ENCODE peak calls at places on chromosomes 12 and 14, in five cellular contexts. P is right atrium auricular region; O is naive thymus-derived CD4-positive, alpha-beta T cell; T is CD4-positive, alpha-beta T cell; F is ovary. H is an unnamed sample. For H3K9me3 and H3K27me3, the result is how much of the 10 kb centered on the place peaks cover.

GRCh38 chr12:22535038-22535437 is 9.3 kb downstream of the C2CD5 start:
- DNase-seq in P (no peak), O (no peak), T (no peak), F (no peak), H (no peak)

GRCh38 chr14:36974985-36975384 is 197.4 kb downstream of the SLC25A21 start:
- DNase-seq in P (no peak), O (no peak), T (no peak), F (no peak), H (no peak)

GRCh38 chr14:95138876-95139275 is 18.5 kb downstream of the DICER1 start:
- DNase-seq in P (no peak), O (no peak), T (no peak), F (no peak), H (no peak)

GRCh38 chr14:61562321-61563161 is 132.8 kb upstream of the HIF1A start:
- DNase-seq in P (peak), O (no peak), T (no peak), F (no peak), H (no peak)

GRCh38 chr12:125688881-125689280 is 623.6 kb downstream of the AACS start:
- DNase-seq in P (no peak), O (no peak), T (no peak), F (no peak), H (no peak)

GRCh38 chr12:33223956-33224355 is 215.7 kb downstream of the SYT10 start:
- DNase-seq in P (no peak), O (no peak), T (no peak), F (no peak), H (no peak)

GRCh38 chr14:73743431-73743931 is 29.3 kb upstream of the PNMA1 start:
- DNase-seq in P (no peak), O (peak), T (peak), F (no peak), H (no peak)

GRCh38 chr12:65667932-65668331 is 156.4 kb upstream of the HMGA2 start:
- DNase-seq in P (no peak), O (no peak), T (no peak), F (peak), H (no peak)

GRCh38 chr14:75258079-75258802 is 20.4 kb upstream of the FOS start:
- DNase-seq in P (peak), O (no peak), T (no peak), F (peak), H (peak)

GRCh38 chr12:26513357-26514043 is 318.1 kb downstream of the SSPN start:
- DNase-seq in P (no peak), O (no peak), T (no peak), F (no peak), H (no peak)

GRCh38 chr12:26512213-26512612 is 316.8 kb downstream of the SSPN start:
- DNase-seq in P (no peak), O (no peak), T (no peak), F (no peak), H (no peak)

DNA sequence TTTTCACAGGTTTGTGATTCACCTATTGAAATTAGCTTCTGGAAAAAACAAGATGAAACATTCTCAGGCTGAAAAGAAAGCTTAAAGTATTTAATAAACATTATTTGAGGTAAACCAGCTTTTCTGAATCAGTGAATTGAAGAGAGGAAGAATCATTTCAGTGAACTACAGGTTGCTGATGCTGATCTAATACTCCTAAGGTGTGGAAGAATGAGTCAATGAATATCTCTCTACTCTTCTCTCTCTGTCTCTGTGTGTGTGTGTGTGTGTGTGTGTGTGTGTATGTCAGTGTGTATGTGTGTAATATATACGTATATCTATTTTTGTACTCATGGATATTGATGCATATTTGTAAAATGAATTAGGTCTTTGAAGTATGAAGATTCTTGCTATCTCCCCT is 312.2 kb downstream of the SSPN start:
- DNase-seq in P (no peak), O (no peak), T (no peak), F (no peak), H (no peak)
- H3K27ac ChIP-seq in P (no peak), O (no peak), T (no peak), F (no peak), H (no peak)

GRCh38 chr12:133130808-133131128 is 341 bp downstream of the ZNF10 start:
- DNase-seq in P (peak), O (no peak), T (peak), F (peak), H (no peak)

GRCh38 chr12:133130038-133130807 is at the start of the genes ZNF10 and ZNF891:
- DNase-seq in P (peak), O (peak), T (peak), F (peak), H (peak)

DNA sequence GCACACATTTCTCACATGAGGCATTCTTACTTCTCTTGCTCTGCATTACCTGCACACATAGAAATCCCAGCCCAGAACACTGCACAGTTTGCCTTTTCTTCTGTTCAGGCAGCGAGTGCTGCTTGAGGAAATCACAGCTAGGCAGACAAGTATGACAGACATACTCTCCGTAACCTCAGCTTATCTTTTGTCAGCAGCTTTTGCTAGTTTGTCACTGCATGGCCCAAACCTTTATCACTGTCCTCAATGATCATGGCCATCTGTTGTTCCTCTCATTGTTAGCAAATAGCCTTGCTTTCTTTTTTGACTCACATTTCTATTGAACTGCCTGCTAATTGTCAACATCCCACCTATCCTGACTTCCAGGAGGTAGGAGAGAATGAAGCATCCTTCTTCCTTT is 5.3 kb downstream of the ZNF10 start:
- DNase-seq in P (no peak), O (no peak), T (no peak), F (no peak), H (no peak)
- H3K9me3 ChIP-seq in P (under half), O (under half), T (half or more), F (under half), H (under half)

GRCh38 chr14:105475916-105476845 is 1.6 kb downstream of the CRIP2 start:
- DNase-seq in P (no peak), O (no peak), T (no peak), F (no peak), H (peak)

GRCh38 chr14:105478624-105479305 is 4.1 kb downstream of the CRIP2 start:
- DNase-seq in P (no peak), O (peak), T (peak), F (no peak), H (no peak)

GRCh38 chr14:105475269-105475915 is 771 bp downstream of the CRIP2 start:
- DNase-seq in P (no peak), O (no peak), T (no peak), F (peak), H (no peak)

GRCh38 chr14:105477659-105478623 is 3.3 kb downstream of the CRIP2 start:
- DNase-seq in P (no peak), O (peak), T (peak), F (no peak), H (no peak)

GRCh38 chr14:105476937-105477658 is 2.5 kb downstream of the CRIP2 start:
- DNase-seq in P (no peak), O (no peak), T (no peak), F (no peak), H (no peak)
- H3K27me3 ChIP-seq in P (under half), O (under half), T (under half), F (under half), H (under half)

DNA sequence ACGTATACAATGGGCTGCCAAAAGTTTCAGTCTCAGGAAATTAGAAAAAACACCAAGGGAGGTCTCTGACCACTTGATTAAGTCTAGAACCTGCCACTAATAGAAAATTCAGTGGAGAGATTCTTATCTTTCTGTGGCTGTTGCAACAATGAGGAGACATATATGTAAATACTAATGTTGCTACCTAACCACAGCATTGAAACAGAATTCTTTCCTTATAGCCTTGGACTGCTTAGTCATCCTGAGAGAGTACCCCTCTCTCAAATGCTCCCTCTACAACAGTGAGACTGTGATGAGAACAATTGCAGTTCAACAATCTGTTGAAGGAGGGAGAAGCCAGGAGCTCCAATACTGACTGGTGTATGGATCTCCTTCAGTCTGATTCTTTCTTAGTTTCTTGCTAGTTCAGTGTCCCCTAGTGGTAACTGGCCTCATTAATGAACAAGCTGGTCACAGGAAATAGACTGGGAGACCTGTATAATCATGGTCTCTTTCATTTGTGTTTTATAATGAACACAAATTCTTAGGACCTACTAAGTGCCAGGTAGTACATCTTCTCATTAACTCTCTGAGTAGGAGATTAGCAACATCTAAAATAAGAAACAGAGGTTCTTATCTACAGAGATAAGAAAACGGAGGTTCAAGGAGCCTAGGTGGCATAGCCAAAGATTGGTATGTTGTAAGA is 164.5 kb downstream of the SLC38A4 start:
- DNase-seq in P (no peak), O (peak), T (no peak), F (no peak), H (no peak)
- H3K27ac ChIP-seq in P (peak), O (no peak), T (no peak), F (peak), H (no peak)

DNA sequence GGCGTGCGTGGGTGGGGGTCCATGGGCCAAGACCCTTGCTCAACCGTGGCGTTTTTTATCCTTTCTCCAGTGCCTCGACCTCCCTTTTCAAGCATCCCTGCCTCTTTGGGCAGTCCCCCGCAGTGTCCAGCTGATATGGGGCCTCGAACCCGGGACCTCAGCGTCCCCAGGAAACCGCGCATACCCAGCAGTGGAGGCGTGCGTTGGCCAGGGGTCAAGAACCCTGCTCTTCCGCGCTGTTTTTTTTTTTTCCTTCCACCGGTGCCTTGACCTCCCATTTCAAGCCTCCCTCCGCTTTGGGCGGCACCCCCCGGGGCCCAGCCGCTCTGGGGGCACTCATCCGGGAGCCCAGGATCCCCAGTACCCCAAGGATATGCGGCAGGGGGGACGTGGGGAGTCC is 325.8 kb downstream of the ALG10 start:
- DNase-seq in P (no peak), O (no peak), T (no peak), F (no peak), H (no peak)
- H3K9me3 ChIP-seq in P (under half), O (under half), T (under half), F (under half), H (under half)

GRCh38 chr12:112824166-112824565 is 32.6 kb downstream of the RPH3A start:
- DNase-seq in P (no peak), O (no peak), T (no peak), F (no peak), H (no peak)
- H3K27me3 ChIP-seq in P (under half), O (under half), T (under half), F (under half), H (under half)

GRCh38 chr12:57162541-57163125 is 15.2 kb upstream of the LRP1-AS start:
- DNase-seq in P (no peak), O (no peak), T (no peak), F (no peak), H (no peak)

GRCh38 chr12:57160741-57161140 is 13.3 kb upstream of the LRP1-AS start:
- DNase-seq in P (no peak), O (no peak), T (no peak), F (no peak), H (no peak)

GRCh38 chr12:57160021-57160420 is 12.6 kb upstream of the LRP1-AS start:
- DNase-seq in P (no peak), O (no peak), T (no peak), F (no peak), H (no peak)

GRCh38 chr12:57159341-57159740 is 11.9 kb upstream of the LRP1-AS start:
- DNase-seq in P (no peak), O (no peak), T (no peak), F (no peak), H (no peak)

GRCh38 chr12:57161491-57161890 is 14.1 kb upstream of the LRP1-AS start:
- DNase-seq in P (no peak), O (no peak), T (no peak), F (no peak), H (peak)
- H3K27ac ChIP-seq in P (no peak), O (no peak), T (no peak), F (no peak), H (no peak)